ENCODE peak calls at places on chromosomes 16 and 17, in eight cellular contexts. One of them, this sample, is unnamed.
A peak's percentile ranks its signal among the peaks of the same experiment; 100 is the strongest.

GRCh38 chr17:19024101-19025078 is 19.8 kb upstream of the FAM83G start:
- DNase-seq in uterus: no peak
- DNase-seq in testis: no peak
- DNase-seq in ovary: no peak
- DNase-seq in A549: no peak
- DNase-seq in H1: no peak
- DNase-seq in K562: no peak
- DNase-seq in breast epithelium: no peak
- DNase-seq in this sample: no peak

GRCh38 chr17:28552201-28552999 is at the start of gene UNC119:
- DNase-seq in uterus: peak; percentile 79
- DNase-seq in testis: peak; percentile 89
- DNase-seq in ovary: peak; percentile 76
- DNase-seq in A549: peak; percentile 89
- DNase-seq in H1: peak; percentile 88
- DNase-seq in K562: peak; percentile 86
- DNase-seq in breast epithelium: peak; percentile 61
- DNase-seq in this sample: peak; percentile 73

GRCh38 chr16:901715-902601 is 68.8 kb downstream of the LMF1 start:
- DNase-seq in uterus: no peak
- DNase-seq in testis: peak; percentile 56
- DNase-seq in ovary: no peak
- DNase-seq in A549: no peak
- DNase-seq in H1: no peak
- DNase-seq in K562: no peak
- DNase-seq in breast epithelium: no peak
- DNase-seq in this sample: no peak

GRCh38 chr16:80203821-80204220 is 337.0 kb upstream of the DYNLRB2 start:
- DNase-seq in uterus: no peak
- DNase-seq in testis: no peak
- DNase-seq in ovary: no peak
- DNase-seq in A549: no peak
- DNase-seq in H1: no peak
- DNase-seq in K562: no peak
- DNase-seq in breast epithelium: no peak
- DNase-seq in this sample: no peak

GRCh38 chr17:48487221-48487620 is 43.6 kb downstream of the HOXB1 start:
- DNase-seq in uterus: no peak
- DNase-seq in testis: no peak
- DNase-seq in ovary: no peak
- DNase-seq in A549: no peak
- DNase-seq in H1: no peak
- DNase-seq in K562: no peak
- DNase-seq in breast epithelium: no peak
- DNase-seq in this sample: no peak

GRCh38 chr17:75514299-75515228 is 773 bp downstream of the CASKIN2 start:
- DNase-seq in uterus: peak; percentile 55
- DNase-seq in testis: no peak
- DNase-seq in ovary: peak; percentile 54
- DNase-seq in A549: no peak
- DNase-seq in H1: peak; percentile 64
- DNase-seq in K562: no peak
- DNase-seq in breast epithelium: peak; percentile 73
- DNase-seq in this sample: peak; percentile 58

GRCh38 chr17:65123757-65124675 is 13.2 kb upstream of the RGS9 start:
- DNase-seq in uterus: no peak
- DNase-seq in testis: no peak
- DNase-seq in ovary: no peak
- DNase-seq in A549: no peak
- DNase-seq in H1: no peak
- DNase-seq in K562: no peak
- DNase-seq in breast epithelium: no peak
- DNase-seq in this sample: no peak

GRCh38 chr16:47136101-47136820 is 7.5 kb downstream of the NETO2 start:
- DNase-seq in uterus: no peak
- DNase-seq in testis: no peak
- DNase-seq in ovary: no peak
- DNase-seq in A549: no peak
- DNase-seq in H1: no peak
- DNase-seq in K562: peak; percentile 12
- DNase-seq in breast epithelium: no peak
- DNase-seq in this sample: no peak

GRCh38 chr16:72173997-72174396 is 2.0 kb upstream of the PMFBP1 start:
- DNase-seq in uterus: no peak
- DNase-seq in testis: no peak
- DNase-seq in ovary: no peak
- DNase-seq in A549: no peak
- DNase-seq in H1: no peak
- DNase-seq in K562: no peak
- DNase-seq in breast epithelium: no peak
- DNase-seq in this sample: no peak

GRCh38 chr17:41717408-41718286 is 5.5 kb downstream of the GAST start:
- DNase-seq in uterus: no peak
- DNase-seq in testis: no peak
- DNase-seq in ovary: no peak
- DNase-seq in A549: no peak
- DNase-seq in H1: no peak
- DNase-seq in K562: no peak
- DNase-seq in breast epithelium: peak; percentile 73
- DNase-seq in this sample: peak; percentile 54

GRCh38 chr17:14693382-14693781 is 392.5 kb downstream of the HS3ST3B1 start:
- DNase-seq in uterus: no peak
- DNase-seq in testis: no peak
- DNase-seq in ovary: no peak
- DNase-seq in A549: no peak
- DNase-seq in H1: no peak
- DNase-seq in K562: no peak
- DNase-seq in breast epithelium: no peak
- DNase-seq in this sample: no peak

GRCh38 chr17:71349908-71350600 is 770.8 kb upstream of the SOX9 start:
- DNase-seq in uterus: no peak
- DNase-seq in testis: no peak
- DNase-seq in ovary: no peak
- DNase-seq in A549: no peak
- DNase-seq in H1: no peak
- DNase-seq in K562: no peak
- DNase-seq in breast epithelium: no peak
- DNase-seq in this sample: no peak

GRCh38 chr17:31156326-31156725 is 61.5 kb downstream of the NF1 start:
- DNase-seq in uterus: no peak
- DNase-seq in testis: no peak
- DNase-seq in ovary: no peak
- DNase-seq in A549: no peak
- DNase-seq in H1: no peak
- DNase-seq in K562: no peak
- DNase-seq in breast epithelium: no peak
- DNase-seq in this sample: no peak

GRCh38 chr17:7380321-7380720 is 568 bp upstream of the TNK1 start:
- DNase-seq in uterus: no peak
- DNase-seq in testis: peak; percentile 42
- DNase-seq in ovary: peak; percentile 54
- DNase-seq in A549: no peak
- DNase-seq in H1: no peak
- DNase-seq in K562: no peak
- DNase-seq in breast epithelium: peak; percentile 74
- DNase-seq in this sample: peak; percentile 85

GRCh38 chr17:7382901-7383300 is 2.0 kb downstream of the TNK1 start:
- DNase-seq in uterus: no peak
- DNase-seq in testis: no peak
- DNase-seq in ovary: no peak
- DNase-seq in A549: no peak
- DNase-seq in H1: no peak
- DNase-seq in K562: no peak
- DNase-seq in breast epithelium: no peak
- DNase-seq in this sample: no peak

GRCh38 chr17:7379134-7379533 is 1.8 kb upstream of the TNK1 start:
- DNase-seq in uterus: no peak
- DNase-seq in testis: no peak
- DNase-seq in ovary: no peak
- DNase-seq in A549: no peak
- DNase-seq in H1: no peak
- DNase-seq in K562: no peak
- DNase-seq in breast epithelium: no peak
- DNase-seq in this sample: no peak

GRCh38 chr17:7383371-7383741 is 2.5 kb downstream of the TNK1 start:
- DNase-seq in uterus: no peak
- DNase-seq in testis: no peak
- DNase-seq in ovary: no peak
- DNase-seq in A549: no peak
- DNase-seq in H1: no peak
- DNase-seq in K562: no peak
- DNase-seq in breast epithelium: no peak
- DNase-seq in this sample: no peak

GRCh38 chr17:7380855-7381683 is at the start of gene TNK1:
- DNase-seq in uterus: peak; percentile 49
- DNase-seq in testis: peak; percentile 59
- DNase-seq in ovary: peak; percentile 68
- DNase-seq in A549: no peak
- DNase-seq in H1: peak; percentile 82
- DNase-seq in K562: peak; percentile 62
- DNase-seq in breast epithelium: peak; percentile 69
- DNase-seq in this sample: peak; percentile 84
- TF ChIP-seq POLR2A in uterus: no peak
- TF ChIP-seq POLR2A in testis: no peak
- TF ChIP-seq POLR2A in ovary: peak; percentile 55
- TF ChIP-seq POLR2A in A549: peak; percentile 35
- TF ChIP-seq POLR2A in H1: peak; percentile 47
- TF ChIP-seq POLR2A in K562: peak; percentile 49
- TF ChIP-seq POLR2A in breast epithelium: peak; percentile 71
- TF ChIP-seq POLR2A in this sample: peak; percentile 82

DNA sequence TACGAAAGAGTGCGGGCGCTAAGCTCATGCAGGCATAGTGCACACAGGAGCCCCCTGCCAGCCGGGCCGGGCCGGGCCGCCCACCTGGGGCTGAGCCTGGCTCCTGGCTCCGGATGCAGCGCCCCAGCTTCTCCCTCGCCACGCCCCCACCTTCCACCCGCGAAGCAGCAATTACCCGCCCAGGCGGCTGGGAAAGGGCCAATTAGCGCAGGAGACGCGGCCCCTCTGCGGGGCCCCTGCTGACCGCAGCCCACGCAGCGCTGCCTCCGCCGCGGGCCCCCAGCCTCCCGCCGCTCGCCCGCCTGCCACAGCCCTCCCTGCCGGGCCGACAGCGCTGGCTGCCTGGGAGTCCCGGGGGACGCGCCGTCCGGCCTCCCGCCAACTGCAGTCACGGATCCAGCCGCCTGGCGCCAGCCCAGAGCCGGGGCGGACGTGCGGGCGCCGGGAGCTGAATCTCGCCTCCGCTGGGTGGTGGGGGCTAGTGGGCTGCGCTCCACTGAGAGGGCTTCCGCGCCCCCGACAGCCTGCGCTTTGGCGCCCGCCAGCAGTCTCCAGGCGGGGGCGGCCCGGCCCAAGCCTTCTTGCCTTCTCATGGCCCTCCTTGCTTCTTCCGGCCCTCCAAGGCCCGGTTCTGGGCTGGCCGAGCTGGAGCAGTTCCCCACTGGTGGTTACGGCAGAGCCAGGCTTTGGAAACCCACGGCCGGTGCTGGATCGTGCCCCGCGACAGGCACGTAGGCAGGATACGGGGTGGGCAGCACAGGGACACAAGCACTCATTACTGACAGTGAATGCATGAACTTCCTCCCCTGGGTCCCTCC is 14.9 kb upstream of the CBFB start:
- DNase-seq in uterus: peak; percentile 90
- DNase-seq in testis: peak; percentile 81
- DNase-seq in ovary: peak; percentile 89
- DNase-seq in A549: peak; percentile 41
- DNase-seq in H1: peak; percentile 74
- DNase-seq in K562: peak; percentile 80
- DNase-seq in breast epithelium: peak; percentile 42
- DNase-seq in this sample: peak; percentile 26
- H3K27ac ChIP-seq in uterus: peak overlapping the region; percentile 54
- H3K27ac ChIP-seq in testis: peak overlapping the region; percentile 66
- H3K27ac ChIP-seq in ovary: peak overlapping the region; percentile 76
- H3K27ac ChIP-seq in A549: peak overlapping the region; percentile 70
- H3K27ac ChIP-seq in H1: no peak overlapping the region
- H3K27ac ChIP-seq in K562: peak overlapping the region; percentile 45
- H3K27ac ChIP-seq in breast epithelium: peak overlapping the region; percentile 81
- H3K27ac ChIP-seq in this sample: no peak overlapping the region

DNA sequence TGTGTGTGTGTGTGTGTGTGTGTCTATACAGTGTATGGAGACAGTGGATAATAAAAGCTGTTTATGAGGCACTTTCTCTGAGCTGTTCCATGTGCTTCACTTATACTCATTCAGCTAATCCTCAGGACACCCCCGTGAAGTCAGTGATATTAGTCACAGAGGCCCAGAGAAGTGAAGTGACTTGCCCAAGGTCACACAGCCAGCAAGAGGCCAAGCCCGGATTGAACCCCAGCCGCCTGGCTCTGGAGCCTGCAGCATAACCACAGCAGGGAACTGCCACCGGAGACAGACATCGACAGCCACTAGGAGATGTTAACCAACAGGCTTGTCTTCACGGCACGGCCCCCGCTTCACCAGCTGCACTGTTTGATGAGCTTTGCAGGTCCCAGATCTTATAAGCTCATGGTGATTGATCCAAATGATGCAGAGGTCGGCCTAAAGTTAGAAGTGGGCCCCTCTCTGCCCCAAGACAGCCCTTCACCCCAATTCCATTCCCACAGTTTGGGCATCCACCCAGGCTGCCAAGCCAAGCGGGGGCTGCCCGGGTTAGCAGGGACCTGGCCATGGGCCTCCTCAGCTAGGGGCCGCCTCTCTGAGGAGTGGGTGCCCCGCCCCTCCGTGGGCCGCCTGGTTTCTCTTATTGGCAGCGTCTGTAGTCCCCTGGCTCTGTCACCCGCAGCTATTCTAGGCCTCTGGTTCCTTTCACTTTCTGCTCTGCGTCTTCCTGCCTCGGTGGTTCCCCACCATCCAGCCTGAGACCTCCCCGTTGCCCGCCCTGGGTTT is 30.9 kb downstream of the SOCS1 start:
- DNase-seq in uterus: peak; percentile 41
- DNase-seq in testis: no peak
- DNase-seq in ovary: no peak
- DNase-seq in A549: no peak
- DNase-seq in H1: no peak
- DNase-seq in K562: no peak
- DNase-seq in breast epithelium: no peak
- DNase-seq in this sample: no peak
- TF ChIP-seq POLR2A in uterus: no peak
- TF ChIP-seq POLR2A in testis: no peak
- TF ChIP-seq POLR2A in ovary: no peak
- TF ChIP-seq POLR2A in A549: no peak
- TF ChIP-seq POLR2A in H1: no peak
- TF ChIP-seq POLR2A in K562: no peak
- TF ChIP-seq POLR2A in breast epithelium: no peak
- TF ChIP-seq POLR2A in this sample: no peak

DNA sequence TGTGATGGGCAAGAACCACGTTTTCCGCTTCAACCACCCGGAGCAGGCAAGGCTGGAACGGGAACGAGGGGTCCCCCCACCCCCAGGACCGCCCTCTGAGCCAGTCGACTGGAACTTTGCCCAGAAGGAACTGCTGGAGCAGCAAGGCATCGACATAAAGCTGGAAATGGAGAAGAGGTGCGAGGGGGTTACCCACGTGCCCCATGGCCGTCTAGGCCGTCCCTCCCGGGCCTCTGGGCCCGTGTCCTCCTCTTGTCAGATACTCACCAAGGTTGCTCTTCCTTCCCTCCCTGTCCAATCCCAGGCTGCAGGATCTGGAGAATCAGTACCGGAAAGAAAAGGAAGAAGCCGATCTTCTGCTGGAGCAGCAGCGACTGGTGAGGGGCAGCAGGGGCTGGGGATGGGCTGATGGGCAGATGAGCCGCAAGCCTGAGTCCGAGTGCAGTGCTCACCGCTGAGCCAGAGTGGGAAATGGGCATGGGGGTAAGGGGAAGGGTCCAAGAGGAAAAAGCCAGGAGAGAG is 14.7 kb downstream of the SLC52A1 start:
- DNase-seq in uterus: no peak
- DNase-seq in testis: no peak
- DNase-seq in ovary: no peak
- DNase-seq in A549: no peak
- DNase-seq in H1: no peak
- DNase-seq in K562: no peak
- DNase-seq in breast epithelium: no peak
- DNase-seq in this sample: no peak
- H3K27ac ChIP-seq in uterus: no peak overlapping the region
- H3K27ac ChIP-seq in testis: no peak overlapping the region
- H3K27ac ChIP-seq in ovary: no peak overlapping the region
- H3K27ac ChIP-seq in A549: no peak overlapping the region
- H3K27ac ChIP-seq in H1: no peak overlapping the region
- H3K27ac ChIP-seq in K562: no peak overlapping the region
- H3K27ac ChIP-seq in breast epithelium: no peak overlapping the region
- H3K27ac ChIP-seq in this sample: no peak overlapping the region

This sample was measured in prostate gland.